ENCODE peak calls at places on chromosomes 5 and 9, in five cellular contexts. L is mesenchymal stem cell, K is IMR-90, E is neuronal stem cell, M is H9. J is an unnamed sample.

GRCh38 chr9:113886471-113886870 is 10.4 kb downstream of the ZNF618 start:
- DNase-seq in L (peak; percentile 55), K (peak; percentile 23), E (no peak), M (no peak), J (no peak)

GRCh38 chr5:97266576-97266975 is 83.5 kb upstream of the RIOK2 start:
- DNase-seq in L (no peak), K (peak; percentile 6), E (no peak), M (no peak), J (no peak)

GRCh38 chr5:125550237-125550636 is 803.8 kb upstream of the ZNF608 start:
- DNase-seq in L (peak; percentile 51), K (peak; percentile 74), E (no peak), M (no peak), J (no peak)

GRCh38 chr5:134905246-134905996 is 490 bp downstream of the PCBD2 start:
- DNase-seq in L (peak; percentile 75), K (peak; percentile 74), E (peak; percentile 36), M (no peak), J (peak; percentile 81)

GRCh38 chr5:14713476-14714384 is 49.2 kb downstream of the OTULIN start:
- DNase-seq in L (no peak), K (no peak), E (no peak), M (no peak), J (no peak)

GRCh38 chr5:24365406-24365805 is 279.4 kb downstream of the CDH10 start:
- DNase-seq in L (peak; percentile 47), K (no peak), E (no peak), M (no peak), J (no peak)

GRCh38 chr5:170523830-170524229 is 20.0 kb downstream of the KCNIP1 start:
- DNase-seq in L (no peak), K (no peak), E (no peak), M (no peak), J (no peak)

GRCh38 chr9:36101916-36102741 is 34.4 kb upstream of the GLIPR2 start:
- DNase-seq in L (peak; percentile 95), K (peak; percentile 100), E (no peak), M (no peak), J (peak; percentile 95)

GRCh38 chr9:110126986-110127864 is 80.7 kb downstream of the C9orf152 start:
- DNase-seq in L (peak; percentile 95), K (peak; percentile 89), E (no peak), M (peak; percentile 70), J (peak; percentile 33)

GRCh38 chr5:91186101-91186500 is 197.0 kb downstream of the ARRDC3 start:
- DNase-seq in L (no peak), K (no peak), E (no peak), M (no peak), J (no peak)

GRCh38 chr9:32502459-32502858 is 23.5 kb downstream of the RIGI start:
- DNase-seq in L (peak; percentile 58), K (peak; percentile 79), E (no peak), M (no peak), J (peak; percentile 89)

DNA sequence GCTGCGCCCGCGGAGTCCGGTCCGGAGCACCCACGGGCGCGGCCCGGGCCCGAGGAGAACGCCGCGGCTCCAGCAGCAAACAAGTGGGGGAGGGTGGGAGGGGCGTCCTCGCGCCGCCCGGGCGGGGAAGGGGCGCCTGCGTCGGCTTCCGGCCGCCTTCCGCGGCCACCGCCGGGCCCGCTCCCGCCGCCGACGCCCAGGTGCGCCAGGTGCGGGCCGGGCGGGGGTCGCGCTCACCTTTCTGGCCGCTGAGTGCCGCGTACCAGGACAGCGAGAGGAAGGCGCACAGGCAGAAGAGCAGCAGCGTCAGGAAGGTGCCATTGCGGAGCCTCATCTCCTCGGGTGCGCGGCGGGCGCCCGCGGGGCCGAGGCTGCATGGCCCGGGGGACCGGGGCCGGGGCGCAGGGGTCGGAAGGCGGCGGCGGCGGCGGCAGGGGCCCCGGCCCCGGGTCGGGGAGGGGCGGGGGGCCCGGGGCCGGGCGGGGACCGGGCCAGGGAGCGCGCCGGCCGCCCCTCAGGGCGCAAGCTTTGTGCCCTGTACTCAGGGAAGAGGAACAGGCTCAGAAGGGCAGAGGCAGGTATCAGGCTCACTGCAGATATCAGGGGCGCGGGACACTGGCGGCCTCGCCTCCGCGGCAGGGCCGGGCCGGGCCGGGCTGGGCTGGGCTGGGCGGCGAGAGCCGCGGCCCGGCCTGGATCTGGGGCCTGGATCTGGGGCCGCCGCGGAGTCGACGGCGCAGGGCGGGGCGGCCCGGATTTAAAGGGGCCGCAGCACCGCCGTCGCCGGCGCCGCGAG is at the start of gene MGAT4B:
- DNase-seq in L (peak; percentile 70), K (peak; percentile 70), E (no peak), M (peak; percentile 64), J (peak; percentile 79)
- H3K4me1 ChIP-seq in L (peaks cover 45% of the 10 kb centered on the region), K (peaks cover 20% of the 10 kb centered on the region), E (peaks cover 14% of the 10 kb centered on the region), M (no peaks in the 10 kb centered on the region), J (peaks cover 13% of the 10 kb centered on the region)

GRCh38 chr9:93501406-93501805 is 48.0 kb upstream of the FAM120AOS start:
- DNase-seq in L (peak; percentile 57), K (no peak), E (no peak), M (no peak), J (peak; percentile 40)
- H2AFZ ChIP-seq in L (no peak overlapping the region), K (no peak overlapping the region), E (no peak overlapping the region), M (no peak overlapping the region), J (no peak overlapping the region)

GRCh38 chr9:136566899-136567298 is 21.1 kb upstream of the NOTCH1 start:
- DNase-seq in L (no peak), K (no peak), E (no peak), M (no peak), J (no peak)
- H3K23ac ChIP-seq in L (no peak overlapping the region), K (no peak overlapping the region), E (peak overlapping the region; percentile 34), M (no peak overlapping the region), J (no peak overlapping the region)

GRCh38 chr9:128102861-128103588 is 24.5 kb downstream of the PTGES2 start:
- DNase-seq in L (no peak), K (no peak), E (no peak), M (peak; percentile 30), J (no peak)
- H3K4me1 ChIP-seq in L (peaks cover 38% of the 10 kb centered on the region), K (peaks cover 19% of the 10 kb centered on the region), E (peaks cover 17% of the 10 kb centered on the region), M (peaks cover 5% of the 10 kb centered on the region), J (peaks cover 22% of the 10 kb centered on the region)

GRCh38 chr9:68653141-68653595 is 51.9 kb upstream of the PIP5K1B start:
- DNase-seq in L (no peak), K (no peak), E (no peak), M (no peak), J (no peak)

GRCh38 chr9:68651280-68651893 is 53.7 kb upstream of the PIP5K1B start:
- DNase-seq in L (no peak), K (no peak), E (no peak), M (no peak), J (no peak)

GRCh38 chr9:68643901-68644809 is 60.9 kb upstream of the PIP5K1B start:
- DNase-seq in L (no peak), K (no peak), E (no peak), M (peak; percentile 36), J (peak; percentile 27)

GRCh38 chr9:68648971-68649370 is 56.1 kb upstream of the PIP5K1B start:
- DNase-seq in L (no peak), K (no peak), E (no peak), M (no peak), J (no peak)

GRCh38 chr9:68648164-68648563 is 56.9 kb upstream of the PIP5K1B start:
- DNase-seq in L (no peak), K (no peak), E (no peak), M (no peak), J (no peak)
- H2AFZ ChIP-seq in L (no peak overlapping the region), K (no peak overlapping the region), E (no peak overlapping the region), M (no peak overlapping the region), J (no peak overlapping the region)

GRCh38 chr9:131977074-131977838 is 102.4 kb downstream of the MED27 start:
- DNase-seq in L (no peak), K (no peak), E (no peak), M (no peak), J (no peak)
- H3K23ac ChIP-seq in L (no peak overlapping the region), K (no peak overlapping the region), E (no peak overlapping the region), M (no peak overlapping the region), J (no peak overlapping the region)

DNA sequence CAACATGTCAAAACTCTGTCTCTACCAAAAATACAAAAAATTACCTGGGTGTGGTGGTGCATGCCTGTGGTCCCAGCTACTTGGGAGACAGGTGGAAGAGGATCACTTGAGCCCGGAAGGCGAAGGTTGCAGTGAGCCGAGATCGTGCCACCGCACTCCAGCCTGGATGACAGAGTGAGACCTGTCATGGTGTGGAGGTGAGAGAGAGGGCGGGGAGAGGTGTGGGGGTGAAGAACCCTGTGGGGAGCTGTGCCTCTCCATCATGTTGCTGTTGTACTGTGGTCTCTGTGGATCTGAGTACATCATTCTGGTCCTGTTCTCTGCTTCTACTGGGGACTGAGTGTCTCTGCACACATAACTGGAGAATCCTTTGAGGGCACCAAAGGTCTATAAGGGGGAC is 11.3 kb upstream of the SLC34A1 start:
- DNase-seq in L (no peak), K (no peak), E (no peak), M (no peak), J (no peak)
- H3K4me1 ChIP-seq in L (peaks cover 22% of the 10 kb centered on the region), K (peaks cover 2% of the 10 kb centered on the region), E (peaks cover 2% of the 10 kb centered on the region), M (peaks cover 6% of the 10 kb centered on the region), J (peaks cover 6% of the 10 kb centered on the region)

GRCh38 chr5:172479784-172480115 is 25.4 kb upstream of the SH3PXD2B start:
- DNase-seq in L (no peak), K (no peak), E (no peak), M (no peak), J (no peak)
- H2AFZ ChIP-seq in L (no peak overlapping the region), K (no peak overlapping the region), E (no peak overlapping the region), M (no peak overlapping the region), J (no peak overlapping the region)

GRCh38 chr9:97237951-97238851 is 69.3 kb upstream of the CCDC180 start:
- DNase-seq in L (peak; percentile 77), K (peak; percentile 67), E (peak; percentile 65), M (peak; percentile 84), J (peak; percentile 46)
- H3K23ac ChIP-seq in L (peak overlapping the region; percentile 59), K (peak overlapping the region; percentile 63), E (peak overlapping the region; percentile 98), M (no peak overlapping the region), J (no peak overlapping the region)